ENCODE peak calls at places on chromosomes 2 and 18, in five cellular contexts. S is IMR-90, N is sigmoid colon, C is right lobe of liver, A is breast epithelium. O is an unnamed sample.

GRCh38 chr2:41926614-41927580 is 120.9 kb upstream of the PKDCC start:
- DNase-seq in S (no peak), N (peak), C (no peak), A (peak), O (no peak)

GRCh38 chr18:13474907-13475306 is 251.5 kb downstream of the FAM210A start:
- DNase-seq in S (no peak), N (no peak), C (peak), A (no peak), O (no peak)

GRCh38 chr2:8314063-8314462 is 367.8 kb upstream of the ID2 start:
- DNase-seq in S (no peak), N (no peak), C (no peak), A (no peak), O (no peak)

GRCh38 chr2:100242891-100243670 is 79.2 kb downstream of the LONRF2 start:
- DNase-seq in S (peak), N (peak), C (peak), A (peak), O (peak)

GRCh38 chr2:191352536-191352935 is 107.3 kb downstream of the MYO1B start:
- DNase-seq in S (peak), N (no peak), C (no peak), A (no peak), O (no peak)

GRCh38 chr18:21303445-21303844 is 61.4 kb downstream of the GREB1L start:
- DNase-seq in S (no peak), N (no peak), C (no peak), A (no peak), O (no peak)

GRCh38 chr2:111694690-111695089 is 189.3 kb downstream of the ANAPC1 start:
- DNase-seq in S (peak), N (peak), C (no peak), A (no peak), O (no peak)

GRCh38 chr2:236472711-236473495 is 96.7 kb upstream of the ACKR3 start:
- DNase-seq in S (no peak), N (no peak), C (no peak), A (no peak), O (no peak)

GRCh38 chr2:12404497-12404896 is 312.2 kb upstream of the TRIB2 start:
- DNase-seq in S (no peak), N (no peak), C (no peak), A (no peak), O (no peak)

GRCh38 chr2:212595036-212595654 is 56.5 kb upstream of the ERBB4 start:
- DNase-seq in S (peak), N (no peak), C (no peak), A (no peak), O (no peak)

GRCh38 chr2:154140249-154141025 is 268.7 kb downstream of the GALNT13 start:
- DNase-seq in S (no peak), N (no peak), C (no peak), A (no peak), O (no peak)

GRCh38 chr18:73749304-73749703 is 398.3 kb downstream of the FBXO15 start:
- DNase-seq in S (no peak), N (no peak), C (no peak), A (no peak), O (no peak)

DNA sequence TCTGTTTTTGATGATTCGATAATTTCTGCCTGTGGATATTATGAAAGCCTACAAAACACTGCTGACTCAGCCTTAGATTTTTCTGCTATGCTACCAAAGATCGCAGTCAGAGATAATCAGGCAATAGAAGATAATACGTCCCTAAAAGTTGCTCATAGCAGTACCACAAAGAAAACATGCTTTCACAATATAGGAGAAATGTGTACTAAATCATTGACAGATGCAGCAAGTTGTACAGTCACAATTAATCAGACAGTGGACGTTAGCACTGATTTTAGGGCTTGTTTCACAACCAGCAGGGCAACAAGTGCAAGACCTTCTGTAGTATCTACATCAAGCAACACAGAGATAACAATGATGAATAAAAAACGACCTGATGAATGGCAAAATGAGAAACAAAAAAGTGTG is 19.5 kb downstream of the RBM44 start:
- DNase-seq in S (peak), N (no peak), C (no peak), A (no peak), O (no peak)
- H3K4me3 ChIP-seq in S (no peak), N (no peak), C (no peak), A (no peak), O (no peak)

GRCh38 chr2:85708641-85709040 is 14.5 kb downstream of the GNLY start:
- DNase-seq in S (no peak), N (no peak), C (no peak), A (no peak), O (no peak)
- TF ChIP-seq POLR2A in S (no peak), N (no peak), C (peak), A (no peak), O (no peak)

GRCh38 chr2:174328309-174329156 is 6.2 kb upstream of the SP9 start:
- DNase-seq in S (no peak), N (no peak), C (no peak), A (no peak), O (no peak)
- H3K4me3 ChIP-seq in S (no peak), N (no peak), C (no peak), A (peak), O (no peak)

DNA sequence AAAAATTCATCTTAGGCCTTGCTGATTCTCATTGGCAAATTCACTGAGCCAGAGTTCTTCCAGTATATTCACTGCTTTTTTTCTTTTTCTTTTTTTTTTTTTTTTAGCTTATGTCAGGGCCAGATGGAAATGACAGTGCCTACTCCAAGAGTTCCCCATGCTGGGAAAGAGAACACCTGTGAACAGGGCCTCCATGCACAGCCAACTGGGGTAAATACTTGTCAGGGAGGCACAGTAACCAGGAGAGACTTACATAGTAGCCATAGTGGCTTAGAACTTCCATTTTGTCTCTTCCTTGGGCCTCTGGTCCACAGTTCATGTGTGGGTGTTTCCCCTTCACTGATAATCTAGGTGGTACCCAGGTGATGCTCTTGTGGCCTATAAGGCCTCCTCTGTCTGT is 15.2 kb upstream of the SCLY start:
- DNase-seq in S (no peak), N (no peak), C (no peak), A (no peak), O (no peak)
- TF ChIP-seq POLR2A in S (no peak), N (no peak), C (no peak), A (no peak), O (no peak)

DNA sequence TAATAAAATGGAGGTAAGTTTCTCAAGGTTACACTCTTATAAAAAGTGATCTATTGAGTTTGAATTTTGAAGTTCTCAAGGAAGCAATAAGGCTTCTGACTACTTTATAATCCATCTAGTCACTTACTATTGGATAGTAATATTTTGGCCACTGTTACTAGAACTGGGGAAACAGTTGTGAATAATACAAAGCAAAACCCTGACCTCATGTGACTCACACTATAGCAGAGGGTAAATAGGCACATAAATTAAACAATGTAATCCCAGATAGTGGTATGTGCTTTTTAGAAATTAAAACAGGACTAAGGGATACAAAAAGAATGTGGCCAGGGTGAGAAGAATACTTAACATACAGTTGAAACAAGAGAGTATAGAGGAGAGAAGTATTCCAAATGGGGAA is 78.6 kb downstream of the CALCRL start:
- DNase-seq in S (peak), N (no peak), C (no peak), A (no peak), O (no peak)
- H3K4me3 ChIP-seq in S (no peak), N (no peak), C (no peak), A (no peak), O (no peak)

O was measured in stomach.